ENCODE peak calls at places on chromosomes 11 and 22, in five cellular contexts. S, A, J, O and R are unnamed samples.

GRCh38 chr11:11407738-11408084 is 54.7 kb upstream of the CSNK2A3 start:
- DNase-seq in S (no peak), A (no peak), J (no peak), O (no peak), R (no peak)

GRCh38 chr11:64324692-64325469 is 7.0 kb downstream of the PRDX5 start:
- DNase-seq in S (no peak), A (no peak), J (no peak), O (no peak), R (no peak)

GRCh38 chr11:12220305-12220704 is 109.9 kb downstream of the MICAL2 start:
- DNase-seq in S (no peak), A (no peak), J (no peak), O (no peak), R (no peak)

GRCh38 chr22:49577168-49578060 is 250.3 kb downstream of the BRD1 start:
- DNase-seq in S (no peak), A (no peak), J (no peak), O (no peak), R (no peak)

GRCh38 chr11:120024586-120024985 is 113.3 kb downstream of the TRIM29 start:
- DNase-seq in S (no peak), A (no peak), J (no peak), O (no peak), R (no peak)

GRCh38 chr11:131668867-131669780 is 298.7 kb downstream of the NTM start:
- DNase-seq in S (peak), A (peak), J (peak), O (no peak), R (no peak)

GRCh38 chr11:84763931-84764330 is 863.2 kb downstream of the DLG2 start:
- DNase-seq in S (no peak), A (no peak), J (no peak), O (no peak), R (no peak)

GRCh38 chr11:118908931-118909618 is 16.7 kb downstream of the BCL9L start:
- DNase-seq in S (no peak), A (peak), J (peak), O (peak), R (no peak)

GRCh38 chr11:11569936-11570491 is 51.8 kb downstream of the GALNT18 start:
- DNase-seq in S (no peak), A (no peak), J (peak), O (peak), R (no peak)

GRCh38 chr22:28105988-28106387 is 186.9 kb upstream of the PITPNB start:
- DNase-seq in S (no peak), A (no peak), J (no peak), O (no peak), R (no peak)

GRCh38 chr11:9512370-9513019 is 51.7 kb downstream of the ZNF143 start:
- DNase-seq in S (no peak), A (peak), J (no peak), O (no peak), R (no peak)

GRCh38 chr22:31243339-31244043 is 31.4 kb downstream of the LIMK2 start:
- DNase-seq in S (no peak), A (peak), J (peak), O (no peak), R (no peak)

GRCh38 chr11:98835336-98835735 is 185.4 kb upstream of the CNTN5 start:
- DNase-seq in S (no peak), A (no peak), J (no peak), O (no peak), R (no peak)

GRCh38 chr22:26681395-26681821 is 24.0 kb downstream of the MIAT start:
- DNase-seq in S (no peak), A (peak), J (peak), O (peak), R (no peak)

GRCh38 chr11:106714179-106714578 is 304.1 kb downstream of the GUCY1A2 start:
- DNase-seq in S (no peak), A (no peak), J (no peak), O (no peak), R (no peak)

GRCh38 chr11:69217276-69218105 is 61.8 kb downstream of the SMIM38 start:
- DNase-seq in S (no peak), A (no peak), J (no peak), O (peak), R (no peak)

GRCh38 chr11:130110325-130111108 is 40.8 kb downstream of the APLP2 start:
- DNase-seq in S (no peak), A (no peak), J (no peak), O (no peak), R (no peak)

GRCh38 chr11:76856111-76856510 is 4.6 kb upstream of the ACER3 start:
- DNase-seq in S (no peak), A (no peak), J (no peak), O (no peak), R (no peak)